ENCODE peak calls at places on chromosomes 5 and 9, in ten cellular contexts. C is neural progenitor cell, Y is mesenchymal stem cell, I is neuronal stem cell, E is IMR-90, N is GM12878, H is MM.1S, V is HCT116, P is mammary epithelial cell, B is fibroblast of lung. J is an unnamed sample.
A peak's percentile ranks its signal among the peaks of the same experiment; 100 is the strongest.

GRCh38 chr5:73939535-73939934 is 313.5 kb downstream of the ARHGEF28 start:
- DNase-seq in Y (no peak), N (no peak), H (no peak), P (no peak), I (no peak), V (no peak), C (no peak), E (no peak), B (no peak), J (no peak)

GRCh38 chr9:36974731-36975130 is 59.3 kb downstream of the PAX5 start:
- DNase-seq in V (no peak), P (no peak), I (no peak), Y (no peak), H (no peak), E (no peak), C (no peak), N (no peak), B (no peak), J (no peak)

GRCh38 chr9:120030847-120031246 is 549.1 kb downstream of the CDK5RAP2 start:
- DNase-seq in B (no peak), V (no peak), Y (no peak), C (no peak), E (no peak), H (no peak), I (no peak), P (no peak), N (no peak), J (no peak)

GRCh38 chr5:40776658-40776977 is 20.9 kb upstream of the TTC33 start:
- DNase-seq in Y (no peak), I (no peak), H (no peak), N (no peak), B (no peak), C (no peak), P (no peak), V (no peak), E (no peak), J (no peak)

GRCh38 chr9:68974431-68974830 is 39.5 kb downstream of the PRKACG start:
- DNase-seq in E (no peak), C (no peak), V (no peak), P (no peak), B (no peak), I (no peak), N (peak; percentile 84), Y (no peak), H (no peak), J (no peak)

GRCh38 chr9:21682376-21682775 is 120.1 kb upstream of the MTAP start:
- DNase-seq in B (no peak), I (no peak), C (no peak), P (no peak), V (no peak), Y (no peak), E (no peak), N (no peak), H (no peak), J (no peak)

GRCh38 chr9:21075484-21075883 is 2.3 kb downstream of the IFNB1 start:
- DNase-seq in P (no peak), V (no peak), I (no peak), N (no peak), E (no peak), B (no peak), Y (no peak), C (peak; percentile 36), H (no peak), J (no peak)

GRCh38 chr5:151770383-151771258 is 1.1 kb upstream of the G3BP1 start:
- DNase-seq in B (peak; percentile 85), Y (peak; percentile 75), N (no peak), H (peak; percentile 72), E (peak; percentile 42), I (peak; percentile 65), P (peak; percentile 54), V (no peak), C (peak; percentile 88), J (no peak)

GRCh38 chr5:135129307-135129706 is 95.3 kb upstream of the PITX1 start:
- DNase-seq in H (no peak), B (no peak), V (no peak), Y (no peak), N (no peak), C (no peak), E (no peak), P (no peak), I (no peak), J (no peak)

GRCh38 chr9:72442212-72442607 is 77.2 kb upstream of the ZFAND5 start:
- DNase-seq in P (peak; percentile 75), Y (peak; percentile 84), I (no peak), N (no peak), E (peak; percentile 88), B (peak; percentile 53), V (peak; percentile 50), C (no peak), H (no peak), J (no peak)

GRCh38 chr5:8057764-8058163 is 188.8 kb downstream of the MTRR start:
- DNase-seq in I (no peak), H (no peak), B (peak; percentile 67), N (no peak), P (no peak), V (no peak), E (peak; percentile 56), C (no peak), Y (no peak), J (no peak)

GRCh38 chr9:137191691-137192447 is 3.4 kb downstream of the SSNA1 start:
- DNase-seq in H (no peak), I (no peak), B (no peak), Y (no peak), V (no peak), P (no peak), C (no peak), N (no peak), E (no peak), J (no peak)

GRCh38 chr5:93224624-93225023 is 356.4 kb downstream of the NR2F1-AS1 start:
- DNase-seq in H (no peak), Y (no peak), I (no peak), B (no peak), C (no peak), V (no peak), N (no peak), E (no peak), P (no peak), J (no peak)

GRCh38 chr9:93097496-93098205 is 1.6 kb downstream of the CARD19 start:
- DNase-seq in H (no peak), B (no peak), P (no peak), E (peak; percentile 12), C (no peak), V (no peak), Y (peak; percentile 43), N (no peak), I (no peak), J (no peak)

GRCh38 chr9:137256839-137257238 is 1.7 kb downstream of the NELFB start:
- DNase-seq in B (no peak), N (no peak), E (no peak), C (no peak), I (no peak), Y (no peak), V (no peak), P (no peak), H (no peak), J (no peak)

GRCh38 chr5:145587308-145588071 is 247.7 kb downstream of the PRELID2 start:
- DNase-seq in V (peak; percentile 94), I (no peak), P (peak; percentile 61), N (no peak), C (no peak), E (peak; percentile 93), B (peak; percentile 66), Y (peak; percentile 79), H (no peak), J (no peak)

GRCh38 chr5:150239794-150240122 is 49.8 kb downstream of the CAMK2A start:
- DNase-seq in C (no peak), E (no peak), V (no peak), P (no peak), I (no peak), N (no peak), Y (no peak), B (no peak), H (no peak), J (no peak)

GRCh38 chr5:38613992-38614836 is 57.8 kb upstream of the LIFR start:
- DNase-seq in V (peak; percentile 28), H (no peak), C (no peak), Y (no peak), I (no peak), P (no peak), E (no peak), B (no peak), N (no peak), J (no peak)

DNA sequence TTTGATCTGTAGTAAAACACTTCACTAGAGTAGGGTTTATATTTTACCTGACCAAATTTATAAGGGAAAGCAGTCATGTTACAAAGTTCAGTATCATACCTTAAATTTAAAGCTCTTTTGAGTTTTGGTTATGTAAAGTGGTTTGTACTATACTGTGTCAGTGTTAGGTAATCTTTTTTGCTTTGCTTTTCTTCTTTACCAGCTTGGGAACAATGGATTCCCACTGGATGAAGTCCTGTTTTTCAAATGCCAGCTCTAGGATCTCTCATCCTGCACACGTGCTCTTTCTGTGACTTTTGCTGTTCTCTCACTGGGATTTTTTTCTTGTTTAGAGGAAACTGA is 15.9 kb downstream of the CYSTM1 start:
- DNase-seq in V (no peak), Y (no peak), C (no peak), E (no peak), P (no peak), B (no peak), I (no peak), H (no peak), N (no peak), J (no peak)
- H3K4me3 ChIP-seq in V (no peak overlapping the region), Y (no peak overlapping the region), C (peak overlapping the region; percentile 5), E (no peak overlapping the region), P (no peak overlapping the region), B (no peak overlapping the region), I (no peak overlapping the region), H (no peak overlapping the region), N (no peak overlapping the region), J (no peak overlapping the region)

DNA sequence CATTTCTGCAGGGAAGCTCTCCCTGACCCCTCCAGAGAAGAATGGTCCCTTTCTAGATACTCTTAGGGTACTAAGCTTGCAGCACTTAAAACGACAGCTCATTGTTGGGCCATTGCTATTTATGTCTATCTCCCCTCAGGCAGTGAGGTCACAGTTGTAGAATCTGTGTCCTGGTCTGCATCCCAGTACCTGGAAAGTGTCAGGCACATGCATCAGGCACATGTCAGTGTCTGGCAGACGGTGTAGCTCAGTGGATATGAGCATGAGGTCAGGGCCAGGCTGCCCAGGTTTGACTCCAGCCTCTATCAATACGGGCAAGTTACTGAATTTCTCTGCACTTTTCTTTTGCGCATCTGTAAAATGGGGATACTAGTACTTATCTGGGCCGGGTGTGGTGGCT is 22.2 kb upstream of the EEIG1 start:
- DNase-seq in E (no peak), C (no peak), V (no peak), I (no peak), N (no peak), B (no peak), H (no peak), P (no peak), Y (no peak), J (no peak)
- H3K4me2 ChIP-seq in E (no peak overlapping the region), C (no peak overlapping the region), V (no peak overlapping the region), I (no peak overlapping the region), N (no peak overlapping the region), B (no peak overlapping the region), H (no peak overlapping the region), P (no peak overlapping the region), Y (no peak overlapping the region), J (no peak overlapping the region)

GRCh38 chr9:81597749-81598497 is 91.4 kb downstream of the TLE1 start:
- DNase-seq in P (no peak), I (no peak), V (no peak), B (no peak), N (no peak), Y (no peak), E (no peak), H (no peak), C (no peak), J (peak; percentile 39)
- H3K9ac ChIP-seq in P (no peak overlapping the region), I (no peak overlapping the region), V (no peak overlapping the region), B (no peak overlapping the region), N (no peak overlapping the region), Y (no peak overlapping the region), E (no peak overlapping the region), H (no peak overlapping the region), C (no peak overlapping the region), J (peak overlapping the region; percentile 53)

GRCh38 chr9:121613009-121613766 is 38.2 kb upstream of the DAB2IP start:
- DNase-seq in E (no peak), V (no peak), Y (peak; percentile 50), B (no peak), P (no peak), C (no peak), H (no peak), N (no peak), I (no peak), J (no peak)
- H3K4me3 ChIP-seq in E (no peak overlapping the region), V (no peak overlapping the region), Y (no peak overlapping the region), B (no peak overlapping the region), P (no peak overlapping the region), C (no peak overlapping the region), H (no peak overlapping the region), N (no peak overlapping the region), I (no peak overlapping the region), J (no peak overlapping the region)

J was measured in DND-41.